ENCODE peak calls at places on chromosomes 6 and 20, in four cellular contexts. L is HepG2, O is H1, M is GM12878. E is an unnamed sample.

GRCh38 chr20:884983-885952 is 30.9 kb downstream of the ANGPT4 start:
- DNase-seq in L (no peak), O (peak; percentile 82), M (no peak), E (peak; percentile 82)

GRCh38 chr20:49987015-49987867 is 4.5 kb downstream of the SNAI1 start:
- DNase-seq in L (no peak), O (no peak), M (no peak), E (no peak)

GRCh38 chr6:6697620-6698019 is 109.1 kb downstream of the LY86 start:
- DNase-seq in L (no peak), O (no peak), M (no peak), E (no peak)

GRCh38 chr6:82259389-82259788 is 11.8 kb upstream of the IBTK start:
- DNase-seq in L (no peak), O (no peak), M (no peak), E (no peak)

GRCh38 chr6:156599977-156600647 is 177.1 kb upstream of the ARID1B start:
- DNase-seq in L (no peak), O (no peak), M (no peak), E (no peak)

GRCh38 chr6:125008261-125008671 is 46.0 kb downstream of the RNF217 start:
- DNase-seq in L (no peak), O (no peak), M (no peak), E (no peak)

GRCh38 chr6:55578537-55579363 is at the start of gene HMGCLL1:
- DNase-seq in L (no peak), O (peak; percentile 88), M (no peak), E (peak; percentile 32)

GRCh38 chr20:58135441-58136170 is 92.8 kb downstream of the ANKRD60 start:
- DNase-seq in L (no peak), O (no peak), M (no peak), E (no peak)

GRCh38 chr6:157661652-157662051 is 161.4 kb upstream of the SNX9 start:
- DNase-seq in L (no peak), O (no peak), M (no peak), E (no peak)

GRCh38 chr6:143504369-143504768 is 7.2 kb downstream of the FUCA2 start:
- DNase-seq in L (no peak), O (no peak), M (no peak), E (no peak)

GRCh38 chr20:63775096-63775978 is 35.8 kb downstream of the SLC2A4RG start:
- DNase-seq in L (no peak), O (peak; percentile 95), M (no peak), E (peak; percentile 51)

GRCh38 chr20:45892828-45893500 is 1.8 kb downstream of the CTSA start:
- DNase-seq in L (no peak), O (no peak), M (no peak), E (no peak)

GRCh38 chr6:16756660-16757270 is 4.5 kb downstream of the ATXN1 start:
- DNase-seq in L (no peak), O (no peak), M (no peak), E (no peak)

GRCh38 chr6:139173172-139173571 is 38.3 kb downstream of the HECA start:
- DNase-seq in L (no peak), O (no peak), M (no peak), E (no peak)

GRCh38 chr6:134491473-134491872 is 173.6 kb upstream of the SGK1 start:
- DNase-seq in L (no peak), O (no peak), M (no peak), E (no peak)

GRCh38 chr6:21941926-21942325 is 348.4 kb downstream of the SOX4 start:
- DNase-seq in L (no peak), O (no peak), M (no peak), E (no peak)

GRCh38 chr6:136503303-136503702 is 46.9 kb downstream of the MAP7 start:
- DNase-seq in L (no peak), O (no peak), M (no peak), E (no peak)

GRCh38 chr6:139742671-139743070 is 368.2 kb upstream of the CITED2 start:
- DNase-seq in L (no peak), O (no peak), M (no peak), E (no peak)

GRCh38 chr6:137430954-137431353 is 63.2 kb downstream of the OLIG3 start:
- DNase-seq in L (no peak), O (no peak), M (peak; percentile 61), E (no peak)

GRCh38 chr6:117483004-117483644 is 650 bp downstream of the DCBLD1 start:
- DNase-seq in L (peak; percentile 74), O (peak; percentile 74), M (no peak), E (no peak)

GRCh38 chr6:164069352-164070022 is 655.0 kb downstream of the QKI start:
- DNase-seq in L (no peak), O (no peak), M (no peak), E (no peak)

GRCh38 chr6:72984981-72985665 is 240.2 kb downstream of the KHDC1L start:
- DNase-seq in L (no peak), O (no peak), M (no peak), E (no peak)

GRCh38 chr6:143962644-143962929 is 45.5 kb downstream of the PLAGL1 start:
- DNase-seq in L (no peak), O (no peak), M (no peak), E (peak; percentile 52)

GRCh38 chr20:47136782-47137181 is 219.7 kb downstream of the ZMYND8 start:
- DNase-seq in L (no peak), O (no peak), M (no peak), E (no peak)

GRCh38 chr6:157994126-157994795 is 12.6 kb downstream of the SYNJ2 start:
- DNase-seq in L (peak; percentile 69), O (no peak), M (no peak), E (no peak)

GRCh38 chr20:40954521-40955165 is 74.0 kb upstream of the TOP1 start:
- DNase-seq in L (no peak), O (peak; percentile 14), M (no peak), E (no peak)

GRCh38 chr6:139334791-139335446 is 39.5 kb downstream of the CITED2 start:
- DNase-seq in L (no peak), O (no peak), M (no peak), E (no peak)

GRCh38 chr6:42028234-42029061 is 21.9 kb upstream of the TAF8 start:
- DNase-seq in L (no peak), O (no peak), M (no peak), E (no peak)

GRCh38 chr6:150898390-150899170 is 33.1 kb downstream of the MTHFD1L start:
- DNase-seq in L (no peak), O (no peak), M (peak; percentile 40), E (no peak)

GRCh38 chr6:68108243-68108835 is 526.7 kb upstream of the ADGRB3 start:
- DNase-seq in L (no peak), O (no peak), M (no peak), E (no peak)

GRCh38 chr6:3997144-3997770 is 81.7 kb downstream of the FAM217A start:
- DNase-seq in L (no peak), O (no peak), M (no peak), E (no peak)

GRCh38 chr6:110101885-110102284 is 77.6 kb downstream of the WASF1 start:
- DNase-seq in L (no peak), O (no peak), M (no peak), E (no peak)

GRCh38 chr20:10699941-10700340 is 26.1 kb upstream of the JAG1 start:
- DNase-seq in L (no peak), O (no peak), M (no peak), E (no peak)

GRCh38 chr20:10701607-10702006 is 27.8 kb upstream of the JAG1 start:
- DNase-seq in L (no peak), O (no peak), M (no peak), E (no peak)

GRCh38 chr20:10699506-10699905 is 25.7 kb upstream of the JAG1 start:
- DNase-seq in L (no peak), O (no peak), M (no peak), E (no peak)

DNA sequence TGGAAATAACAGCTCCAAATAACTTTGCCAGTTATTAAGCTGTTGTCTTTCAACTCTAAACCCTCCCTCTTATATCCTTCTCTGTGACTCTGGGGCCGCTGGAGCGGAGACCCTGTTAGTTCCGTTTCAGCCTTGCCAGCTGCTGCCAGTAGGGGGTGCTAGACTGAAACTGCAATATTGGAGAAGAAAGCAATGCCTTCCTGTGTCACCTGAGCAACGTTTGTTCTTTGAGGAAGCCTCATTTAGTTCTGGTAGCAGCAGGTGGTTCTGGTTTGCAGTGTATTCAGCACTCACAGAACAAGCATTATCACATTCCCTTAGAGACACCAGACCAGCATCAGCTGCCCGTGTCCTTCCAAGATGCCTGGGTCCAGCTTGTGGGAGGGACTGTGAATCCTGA is 22.9 kb upstream of the JAG1 start:
- DNase-seq in L (peak; percentile 34), O (peak; percentile 87), M (no peak), E (no peak)
- TF ChIP-seq SUZ12 in L (no peak), O (no peak), M (no peak), E (no peak)

GRCh38 chr20:39853664-39854063 is 835.4 kb downstream of the MAFB start:
- DNase-seq in L (no peak), O (peak; percentile 52), M (peak; percentile 24), E (peak; percentile 64)
- H3K9ac ChIP-seq in L (no peak overlapping the region), O (no peak overlapping the region), M (no peak overlapping the region), E (peak overlapping the region; percentile 17)

DNA sequence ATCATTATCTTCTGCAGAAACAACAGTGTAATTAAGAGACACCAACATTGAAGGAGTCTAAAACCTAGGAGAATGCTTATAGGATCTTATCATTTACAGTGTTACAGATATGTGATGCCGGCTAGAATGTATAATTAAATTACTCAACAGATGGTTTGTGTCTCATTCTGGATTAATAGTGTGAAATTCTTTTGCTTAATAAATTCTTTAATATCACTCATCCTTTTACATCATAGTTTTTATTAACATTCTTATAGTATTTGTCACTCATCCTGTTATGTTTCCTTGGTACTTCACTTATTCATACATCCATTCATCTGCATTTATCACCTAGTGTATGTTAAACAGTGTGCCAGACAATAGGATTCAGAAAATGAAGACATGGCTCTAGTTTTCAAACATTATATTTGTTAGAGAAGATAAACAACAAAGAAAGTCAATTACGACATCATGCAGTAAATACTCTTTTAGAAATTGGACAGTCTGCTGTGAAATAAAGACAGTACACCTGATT is 468.7 kb downstream of the FRK start:
- DNase-seq in L (no peak), O (no peak), M (no peak), E (no peak)
- H3K4me3 ChIP-seq in L (no peak overlapping the region), O (no peak overlapping the region), M (no peak overlapping the region), E (no peak overlapping the region)

DNA sequence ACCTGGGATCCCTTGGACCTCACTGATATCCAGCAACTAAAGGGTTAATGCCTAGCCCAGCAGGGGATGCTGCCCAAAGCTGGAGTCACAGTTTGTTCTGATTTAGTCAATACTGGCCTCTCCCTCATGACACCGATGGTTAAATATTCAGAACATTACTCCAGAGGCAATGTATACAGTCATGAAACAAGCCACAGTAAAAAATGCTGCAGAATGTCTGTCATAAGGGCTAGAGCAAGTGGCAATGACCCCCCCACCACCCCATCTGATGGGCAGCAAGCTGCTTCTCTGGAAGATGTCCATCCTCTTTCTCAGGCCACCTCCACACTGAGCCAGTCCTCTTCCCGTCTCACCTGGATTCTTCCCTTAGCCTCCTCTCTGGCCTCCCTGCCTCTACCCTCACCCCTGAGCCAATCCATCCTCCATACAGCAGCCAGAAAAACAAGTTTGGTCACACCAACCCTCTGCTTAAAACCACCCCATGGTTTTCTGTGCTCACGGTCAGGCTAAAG is 99.0 kb upstream of the KCNG1 start:
- DNase-seq in L (no peak), O (peak; percentile 54), M (no peak), E (no peak)
- TF ChIP-seq SUZ12 in L (no peak), O (no peak), M (no peak), E (no peak)

GRCh38 chr6:111706841-111707391 is 101.2 kb upstream of the TRAF3IP2 start:
- DNase-seq in L (no peak), O (no peak), M (no peak), E (no peak)
- H3K9ac ChIP-seq in L (no peak overlapping the region), O (no peak overlapping the region), M (no peak overlapping the region), E (no peak overlapping the region)